ENCODE peak calls at places on chromosomes 1 and 21, in six cellular contexts. A is stimulated activated CD8-positive, alpha-beta memory T cell treated with anti-CD3 and anti-CD28 coated beads, Interleukin-4, amount 100 ng/mL, for 1 hour; B is anterior cingulate cortex; R is stimulated activated CD4-positive, alpha-beta T cell treated with anti-CD3 and anti-CD28 coated beads, Interleukin-2, amount 100 ng/mL, for 24 hours; J is globus pallidus; I is NCI-H1105. N is an unnamed sample.

GRCh38 chr1:27539901-27540861 is 50.2 kb upstream of the WASF2 start:
- DNase-seq in A (no peak), I (no peak), R (no peak), J (no peak), B (no peak), N (no peak)

GRCh38 chr1:28062806-28063205 is 25.6 kb downstream of the EYA3 start:
- DNase-seq in R (peak; percentile 29), B (no peak), J (no peak), I (no peak), A (no peak), N (no peak)

GRCh38 chr1:205971082-205971481 is 27.8 kb upstream of the SLC26A9 start:
- DNase-seq in J (no peak), R (no peak), I (no peak), A (no peak), B (no peak), N (no peak)

GRCh38 chr1:55718758-55719671 is 503.9 kb upstream of the USP24 start:
- DNase-seq in R (no peak), A (no peak), J (no peak), I (no peak), B (no peak), N (peak; percentile 6)

GRCh38 chr1:12475947-12476346 is 142.1 kb downstream of the DHRS3 start:
- DNase-seq in J (no peak), R (no peak), A (no peak), I (no peak), B (no peak), N (no peak)

GRCh38 chr1:10888289-10888688 is 91.8 kb upstream of the CASZ1 start:
- DNase-seq in I (no peak), R (no peak), A (no peak), B (no peak), J (no peak), N (no peak)

GRCh38 chr21:34807146-34807880 is 138.5 kb downstream of the CLIC6 start:
- DNase-seq in J (no peak), B (no peak), R (peak; percentile 72), A (peak; percentile 19), I (no peak), N (no peak)

GRCh38 chr1:209106237-209106741 is 477.2 kb upstream of the CAMK1G start:
- DNase-seq in B (peak; percentile 10), J (no peak), I (peak; percentile 10), A (no peak), R (no peak), N (no peak)

GRCh38 chr1:209707308-209707707 is 2.7 kb downstream of the HSD11B1 start:
- DNase-seq in R (no peak), B (no peak), A (no peak), I (no peak), J (no peak), N (no peak)

GRCh38 chr1:24464378-24464770 is 38.3 kb upstream of the RCAN3 start:
- DNase-seq in B (no peak), J (no peak), I (no peak), A (no peak), R (no peak), N (no peak)

GRCh38 chr1:159943908-159944622 is 1.3 kb downstream of the IGSF9 start:
- DNase-seq in R (no peak), A (no peak), J (no peak), B (no peak), I (peak; percentile 88), N (no peak)

GRCh38 chr1:227306689-227307088 is 11.6 kb downstream of the CDC42BPA start:
- DNase-seq in I (no peak), R (no peak), J (no peak), B (no peak), A (no peak), N (no peak)

N was measured in left colon.